ENCODE peak calls at places on chromosome 5, in five cellular contexts. One of them, this sample, is unnamed.

GRCh38 chr5:124650960-124651662 is 95.3 kb downstream of the ZNF608 start:
- DNase-seq in omental fat pad: no peak
- DNase-seq in uterus: no peak
- DNase-seq in breast epithelium: no peak
- DNase-seq in Peyer's patch: no peak
- DNase-seq in this sample: no peak

GRCh38 chr5:157748740-157749461 is 5.4 kb downstream of the LSM11 start:
- DNase-seq in Peyer's patch: no peak
- DNase-seq in uterus: peak
- DNase-seq in omental fat pad: no peak
- DNase-seq in breast epithelium: no peak
- DNase-seq in this sample: no peak

GRCh38 chr5:10021248-10021647 is 228.4 kb downstream of the ATPSCKMT start:
- DNase-seq in Peyer's patch: no peak
- DNase-seq in breast epithelium: no peak
- DNase-seq in uterus: no peak
- DNase-seq in omental fat pad: no peak
- DNase-seq in this sample: no peak

GRCh38 chr5:68730220-68731010 is 363.4 kb upstream of the SLC30A5 start:
- DNase-seq in breast epithelium: peak
- DNase-seq in omental fat pad: no peak
- DNase-seq in Peyer's patch: no peak
- DNase-seq in uterus: peak
- DNase-seq in this sample: peak

GRCh38 chr5:142878111-142878510 is 107.9 kb downstream of the ARHGAP26 start:
- DNase-seq in uterus: no peak
- DNase-seq in breast epithelium: no peak
- DNase-seq in omental fat pad: no peak
- DNase-seq in Peyer's patch: no peak
- DNase-seq in this sample: no peak

GRCh38 chr5:143554918-143555477 is 151.5 kb upstream of the NR3C1 start:
- DNase-seq in Peyer's patch: peak
- DNase-seq in omental fat pad: no peak
- DNase-seq in breast epithelium: no peak
- DNase-seq in uterus: no peak
- DNase-seq in this sample: no peak

GRCh38 chr5:144332265-144332664 is 161.6 kb downstream of the KCTD16 start:
- DNase-seq in omental fat pad: no peak
- DNase-seq in breast epithelium: no peak
- DNase-seq in Peyer's patch: no peak
- DNase-seq in uterus: no peak
- DNase-seq in this sample: no peak

GRCh38 chr5:139842321-139842720 is 46.7 kb downstream of the PSD2 start:
- DNase-seq in breast epithelium: no peak
- DNase-seq in uterus: no peak
- DNase-seq in Peyer's patch: no peak
- DNase-seq in omental fat pad: no peak
- DNase-seq in this sample: peak

GRCh38 chr5:68823301-68823700 is 270.5 kb upstream of the SLC30A5 start:
- DNase-seq in uterus: no peak
- DNase-seq in breast epithelium: no peak
- DNase-seq in omental fat pad: no peak
- DNase-seq in Peyer's patch: no peak
- DNase-seq in this sample: no peak

GRCh38 chr5:41755705-41756104 is 114.5 kb downstream of the OXCT1 start:
- DNase-seq in breast epithelium: no peak
- DNase-seq in uterus: no peak
- DNase-seq in Peyer's patch: no peak
- DNase-seq in omental fat pad: no peak
- DNase-seq in this sample: no peak

GRCh38 chr5:151082976-151083651 is 2.3 kb upstream of the TNIP1 start:
- DNase-seq in uterus: no peak
- DNase-seq in Peyer's patch: peak
- DNase-seq in breast epithelium: no peak
- DNase-seq in omental fat pad: no peak
- DNase-seq in this sample: peak

GRCh38 chr5:143676794-143677193 is 135.2 kb upstream of the HMHB1 start:
- DNase-seq in omental fat pad: no peak
- DNase-seq in uterus: no peak
- DNase-seq in Peyer's patch: no peak
- DNase-seq in breast epithelium: no peak
- DNase-seq in this sample: no peak

GRCh38 chr5:38344891-38345290 is 86.5 kb downstream of the EGFLAM start:
- DNase-seq in omental fat pad: no peak
- DNase-seq in Peyer's patch: no peak
- DNase-seq in uterus: no peak
- DNase-seq in breast epithelium: no peak
- DNase-seq in this sample: no peak

GRCh38 chr5:30324083-30324482 is 869.4 kb upstream of the CDH6 start:
- DNase-seq in breast epithelium: no peak
- DNase-seq in uterus: no peak
- DNase-seq in Peyer's patch: no peak
- DNase-seq in omental fat pad: no peak
- DNase-seq in this sample: no peak

GRCh38 chr5:170769898-170770416 is 13.6 kb upstream of the GABRP start:
- DNase-seq in breast epithelium: no peak
- DNase-seq in uterus: no peak
- DNase-seq in Peyer's patch: no peak
- DNase-seq in omental fat pad: no peak
- DNase-seq in this sample: no peak

GRCh38 chr5:124700930-124701458 is 45.4 kb downstream of the ZNF608 start:
- DNase-seq in omental fat pad: no peak
- DNase-seq in breast epithelium: peak
- DNase-seq in Peyer's patch: no peak
- DNase-seq in uterus: no peak
- DNase-seq in this sample: no peak

DNA sequence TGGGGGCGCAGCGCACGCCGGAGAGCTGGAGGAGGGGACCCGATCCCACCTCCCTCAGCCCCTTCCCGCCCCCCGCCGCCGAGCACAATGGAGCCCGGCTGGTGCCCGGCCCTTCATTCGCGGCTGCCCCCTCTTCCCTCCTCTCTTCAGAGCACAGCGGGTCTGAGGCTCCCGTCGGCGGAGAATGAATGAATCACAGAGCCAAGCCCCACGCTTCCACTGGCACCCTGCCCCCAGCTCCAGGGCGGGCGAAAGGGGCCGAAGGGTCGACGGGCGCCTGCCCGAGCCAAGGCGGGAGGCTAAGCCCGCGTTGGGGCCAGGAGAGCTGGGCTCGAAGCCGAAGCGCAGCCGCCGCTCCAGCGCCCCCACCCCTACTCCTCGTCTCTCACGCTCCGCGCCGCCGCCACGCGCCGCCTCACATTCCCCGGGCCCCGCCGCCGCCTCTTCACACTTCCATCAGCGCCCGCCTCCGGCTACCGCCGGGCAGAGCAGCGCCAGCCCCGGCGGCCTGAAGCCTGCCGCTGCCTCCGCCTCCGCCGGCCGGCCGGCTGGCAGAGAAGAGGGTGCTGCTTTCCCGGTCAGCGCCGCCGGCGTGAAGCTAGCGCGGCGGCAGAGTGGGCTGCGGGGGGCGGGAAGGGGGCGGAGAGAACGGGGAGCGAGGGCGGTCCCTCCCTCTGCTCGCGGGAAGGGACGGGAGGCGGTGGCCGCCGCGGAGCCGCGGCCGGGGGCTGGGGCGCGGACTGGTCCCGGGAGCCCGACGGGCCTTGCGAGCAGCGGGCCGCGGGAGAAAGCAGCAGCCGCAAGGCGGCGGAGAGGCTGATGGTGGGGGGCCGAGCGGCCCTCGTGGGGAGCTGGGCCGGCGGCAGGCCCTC is at the start of gene HOMER1:
- DNase-seq in omental fat pad: peak
- DNase-seq in uterus: peak
- DNase-seq in Peyer's patch: peak
- DNase-seq in breast epithelium: peak
- DNase-seq in this sample: peak
- TF ChIP-seq CTCF in omental fat pad: peak
- TF ChIP-seq CTCF in uterus: no peak
- TF ChIP-seq CTCF in Peyer's patch: no peak
- TF ChIP-seq CTCF in breast epithelium: no peak
- TF ChIP-seq CTCF in this sample: no peak

DNA sequence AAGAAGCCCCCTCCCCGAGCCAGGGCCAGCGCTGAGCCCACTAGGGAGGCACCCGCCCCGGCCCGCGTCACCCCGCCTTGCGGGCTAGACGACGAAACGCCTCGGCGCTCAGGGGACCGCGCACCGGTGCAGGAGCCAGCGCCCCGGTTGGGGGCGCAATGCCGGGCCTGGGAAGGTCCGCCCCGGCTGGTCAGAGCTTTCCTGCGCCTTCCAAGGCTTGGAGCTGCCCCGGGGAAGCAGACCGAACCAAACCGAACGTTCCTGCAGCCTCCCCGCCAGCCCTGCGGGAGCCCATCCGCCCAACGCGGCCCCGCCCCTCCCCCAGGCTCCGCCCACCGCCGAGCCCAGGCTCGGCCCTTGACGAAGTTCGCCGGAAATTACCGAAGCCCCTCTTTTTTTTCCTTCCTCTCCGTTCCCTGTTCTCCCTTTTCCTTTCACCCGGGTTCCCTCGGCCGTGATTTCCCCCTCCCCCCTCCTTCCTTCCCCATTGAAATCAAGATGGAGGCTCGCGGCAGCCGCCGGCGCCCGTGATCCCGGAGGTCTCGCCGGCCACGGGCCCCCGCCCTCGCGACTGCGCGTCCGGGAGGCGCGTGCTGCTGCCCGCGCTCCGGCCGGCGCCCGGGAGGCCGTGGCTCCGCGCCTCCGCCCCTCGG is at the start of gene TRIO:
- DNase-seq in uterus: peak
- DNase-seq in breast epithelium: peak
- DNase-seq in omental fat pad: peak
- DNase-seq in Peyer's patch: peak
- DNase-seq in this sample: peak
- TF ChIP-seq CTCF in uterus: peak
- TF ChIP-seq CTCF in breast epithelium: peak
- TF ChIP-seq CTCF in omental fat pad: no peak
- TF ChIP-seq CTCF in Peyer's patch: no peak
- TF ChIP-seq CTCF in this sample: peak

GRCh38 chr5:107365355-107366109 is 305.2 kb downstream of the EFNA5 start:
- DNase-seq in Peyer's patch: no peak
- DNase-seq in omental fat pad: no peak
- DNase-seq in breast epithelium: no peak
- DNase-seq in uterus: no peak
- DNase-seq in this sample: no peak

GRCh38 chr5:107359033-107359915 is 311.5 kb downstream of the EFNA5 start:
- DNase-seq in omental fat pad: no peak
- DNase-seq in uterus: no peak
- DNase-seq in Peyer's patch: no peak
- DNase-seq in breast epithelium: no peak
- DNase-seq in this sample: no peak

GRCh38 chr5:107364443-107365096 is 306.2 kb downstream of the EFNA5 start:
- DNase-seq in omental fat pad: no peak
- DNase-seq in breast epithelium: no peak
- DNase-seq in Peyer's patch: no peak
- DNase-seq in uterus: no peak
- DNase-seq in this sample: no peak

GRCh38 chr5:107361945-107362344 is 308.8 kb downstream of the EFNA5 start:
- DNase-seq in omental fat pad: no peak
- DNase-seq in Peyer's patch: no peak
- DNase-seq in uterus: peak
- DNase-seq in breast epithelium: peak
- DNase-seq in this sample: peak

GRCh38 chr5:107359916-107360234 is 310.9 kb downstream of the EFNA5 start:
- DNase-seq in Peyer's patch: no peak
- DNase-seq in uterus: no peak
- DNase-seq in breast epithelium: no peak
- DNase-seq in omental fat pad: no peak
- DNase-seq in this sample: no peak
- TF ChIP-seq CTCF in Peyer's patch: no peak
- TF ChIP-seq CTCF in uterus: no peak
- TF ChIP-seq CTCF in breast epithelium: no peak
- TF ChIP-seq CTCF in omental fat pad: no peak
- TF ChIP-seq CTCF in this sample: no peak

DNA sequence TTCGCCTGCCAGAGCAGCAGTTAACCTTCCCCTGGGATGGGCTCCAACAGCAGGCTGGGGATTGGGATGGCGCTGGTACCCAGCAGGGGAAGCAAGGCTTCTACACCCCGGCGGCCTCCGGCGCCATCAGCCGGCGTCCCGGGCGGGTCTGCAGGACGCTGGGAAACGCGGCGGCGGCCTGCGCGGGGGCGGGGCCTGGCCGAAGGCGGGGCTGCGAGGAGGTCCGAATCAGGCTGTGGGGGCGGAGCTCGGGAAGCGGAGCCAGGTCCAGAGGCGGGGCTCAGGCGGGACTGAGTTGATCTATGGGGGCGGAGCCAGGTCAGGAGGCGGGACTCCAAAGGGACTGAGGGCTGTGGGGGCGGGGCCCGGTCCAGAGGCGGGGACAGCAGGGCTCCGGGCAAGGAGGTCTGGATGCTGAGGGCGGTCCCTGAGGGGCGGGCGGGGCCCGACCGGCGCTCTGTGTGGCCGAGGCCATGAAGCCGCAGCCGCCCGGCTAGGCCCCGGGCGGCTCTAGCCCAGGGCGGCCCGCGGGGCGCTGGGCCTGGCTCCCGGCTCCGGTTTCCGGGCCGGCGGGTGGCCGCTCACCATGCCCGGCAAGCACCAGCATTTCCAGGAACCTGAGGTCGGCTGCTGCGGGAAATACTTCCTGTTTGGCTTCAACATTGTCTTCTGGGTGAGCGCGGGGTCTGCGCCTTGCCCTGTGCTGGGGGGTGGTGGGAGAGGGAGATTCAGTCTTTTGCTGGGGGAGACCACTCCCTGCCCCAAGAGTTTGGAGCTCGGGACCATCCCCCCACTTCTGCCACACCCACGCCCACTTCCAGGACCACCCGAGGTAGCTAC is at the start of gene TSPAN17:
- DNase-seq in omental fat pad: peak
- DNase-seq in Peyer's patch: peak
- DNase-seq in uterus: peak
- DNase-seq in breast epithelium: peak
- DNase-seq in this sample: peak
- TF ChIP-seq CTCF in omental fat pad: no peak
- TF ChIP-seq CTCF in Peyer's patch: no peak
- TF ChIP-seq CTCF in uterus: no peak
- TF ChIP-seq CTCF in breast epithelium: peak
- TF ChIP-seq CTCF in this sample: peak

This sample was measured in gastrocnemius medialis.